ENCODE peak calls at places on chromosome 2, in seven cellular contexts. B is HFF-Myc, D is Peyer's patch, R is IMR-90, W is A673, P is heart right ventricle, U is omental fat pad. F is an unnamed sample.
A peak's percentile ranks its signal among the peaks of the same experiment; 100 is the strongest.

GRCh38 chr2:237876951-237877491 is 17.6 kb downstream of the RAMP1 start:
- DNase-seq in B (no peak), W (no peak), D (no peak), U (no peak), P (no peak), R (no peak), F (no peak)

GRCh38 chr2:36753706-36754221 is 57.3 kb downstream of the VIT start:
- DNase-seq in U (no peak), W (peak; percentile 85), D (no peak), P (no peak), B (no peak), R (no peak), F (no peak)

GRCh38 chr2:238635637-238636036 is 208.9 kb downstream of the ASB1 start:
- DNase-seq in B (peak; percentile 96), R (no peak), D (no peak), U (no peak), P (no peak), W (no peak), F (no peak)

GRCh38 chr2:105895995-105896764 is 151.5 kb downstream of the NCK2 start:
- DNase-seq in D (no peak), P (no peak), W (no peak), R (no peak), B (no peak), U (no peak), F (no peak)

GRCh38 chr2:107529146-107529545 is 297.5 kb upstream of the RGPD4 start:
- DNase-seq in B (peak; percentile 16), P (no peak), U (no peak), D (no peak), R (no peak), W (no peak), F (no peak)

GRCh38 chr2:56018202-56018601 is 94.6 kb upstream of the EFEMP1 start:
- DNase-seq in D (no peak), U (no peak), W (no peak), B (no peak), P (no peak), R (no peak), F (no peak)

GRCh38 chr2:58762176-58762781 is 521.2 kb upstream of the FANCL start:
- DNase-seq in U (no peak), P (peak; percentile 13), W (peak; percentile 77), B (peak; percentile 38), D (peak; percentile 19), R (peak; percentile 28), F (peak; percentile 63)

GRCh38 chr2:30756051-30756719 is 51.1 kb downstream of the CAPN13 start:
- DNase-seq in P (no peak), U (no peak), R (no peak), W (peak; percentile 81), D (no peak), B (peak; percentile 52), F (no peak)

GRCh38 chr2:10514287-10514686 is 66.2 kb upstream of the ODC1 start:
- DNase-seq in P (no peak), D (no peak), R (no peak), U (no peak), W (no peak), B (no peak), F (no peak)

GRCh38 chr2:10234013-10234306 is 68.7 kb upstream of the HPCAL1 start:
- DNase-seq in R (no peak), W (no peak), P (no peak), D (no peak), B (no peak), U (no peak), F (no peak)

GRCh38 chr2:157015015-157015575 is 242.4 kb upstream of the GALNT5 start:
- DNase-seq in U (no peak), D (no peak), P (no peak), W (no peak), B (no peak), R (no peak), F (no peak)

GRCh38 chr2:104872866-104873688 is 19.2 kb downstream of the POU3F3 start:
- DNase-seq in W (peak; percentile 84), D (peak; percentile 36), B (peak; percentile 12), P (no peak), R (peak; percentile 37), U (no peak), F (no peak)

GRCh38 chr2:216649573-216649972 is 16.4 kb downstream of the IGFBP2 start:
- DNase-seq in D (no peak), B (no peak), U (no peak), W (no peak), R (no peak), P (no peak), F (no peak)

GRCh38 chr2:233137040-233137439 is 76.9 kb downstream of the INPP5D start:
- DNase-seq in W (no peak), U (no peak), R (no peak), D (no peak), P (no peak), B (no peak), F (no peak)

GRCh38 chr2:65604246-65604645 is 171.8 kb upstream of the SPRED2 start:
- DNase-seq in R (peak; percentile 18), D (no peak), W (no peak), B (no peak), P (no peak), U (no peak), F (no peak)

GRCh38 chr2:127134235-127134634 is 27.3 kb upstream of the BIN1 start:
- DNase-seq in U (no peak), W (no peak), B (no peak), D (no peak), R (no peak), P (no peak), F (no peak)

DNA sequence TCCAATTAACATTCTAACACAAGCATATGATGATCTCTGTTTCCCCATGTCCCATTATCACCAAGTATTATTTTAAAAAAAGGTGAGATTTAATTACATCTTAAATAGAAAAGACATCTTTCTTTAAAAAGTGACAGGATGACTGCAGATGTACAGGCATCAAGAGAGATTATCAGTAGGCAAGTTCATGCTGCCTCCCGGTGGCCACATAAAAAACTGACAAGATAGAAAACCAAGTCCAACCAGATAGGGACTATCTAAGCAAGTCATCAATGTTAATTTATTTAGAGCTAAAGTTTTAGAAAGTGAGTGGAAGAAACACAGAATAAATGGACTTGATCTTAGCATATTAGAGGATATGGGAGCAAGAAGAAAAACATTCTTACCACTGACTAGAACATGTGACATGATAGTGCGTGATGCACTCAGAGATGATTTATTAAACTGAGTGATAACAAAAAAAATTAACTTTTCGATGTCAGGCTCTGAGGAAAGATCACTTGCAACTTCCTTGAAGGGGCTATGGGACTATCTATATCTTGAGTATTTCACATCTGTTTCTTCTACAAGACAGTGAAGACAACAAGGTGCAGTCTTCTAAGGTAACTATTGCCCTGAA is 5.4 kb upstream of the TDRD15 start:
- DNase-seq in R (peak; percentile 14), U (no peak), B (no peak), P (no peak), D (no peak), W (peak; percentile 37), F (no peak)
- TF ChIP-seq CTCF in R (peak; percentile 34), U (no peak), B (peak; percentile 22), P (peak; percentile 51), D (no peak), W (peak; percentile 64), F (peak; percentile 47)

DNA sequence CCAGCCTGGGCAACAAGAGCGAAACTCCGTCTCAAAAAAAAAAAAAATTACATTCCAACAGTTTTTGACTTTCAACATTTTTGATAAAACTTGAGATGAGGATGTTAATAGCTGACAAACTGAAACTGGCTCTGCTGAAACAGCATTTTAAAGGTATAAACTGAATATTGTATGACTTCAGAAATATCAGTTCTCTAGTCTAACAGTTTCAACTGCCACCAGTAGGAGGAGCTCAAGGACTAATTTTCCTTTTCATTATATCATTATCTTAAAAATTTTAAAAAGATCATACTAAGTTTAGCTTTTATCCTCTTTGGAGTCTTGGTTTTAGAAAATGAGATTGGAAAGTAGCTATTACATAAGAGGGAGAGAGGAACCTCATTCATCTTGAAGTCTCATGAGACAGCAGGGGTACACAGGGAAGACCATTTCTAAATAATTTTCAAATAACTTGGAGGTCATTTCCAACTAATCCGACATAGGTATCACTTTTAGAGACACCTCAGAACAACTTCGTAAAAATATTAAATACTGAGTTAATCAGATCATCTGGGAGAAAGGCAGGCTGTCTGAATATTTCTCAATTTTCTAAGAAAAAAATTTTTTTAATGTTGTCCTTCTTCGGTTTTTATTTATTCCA is 37.6 kb upstream of the MCM6 start:
- DNase-seq in P (no peak), B (peak; percentile 26), D (peak; percentile 41), W (peak; percentile 57), R (peak; percentile 47), U (no peak), F (peak; percentile 34)
- TF ChIP-seq CTCF in P (peak; percentile 82), B (peak; percentile 54), D (peak; percentile 60), W (peak; percentile 82), R (peak; percentile 79), U (peak; percentile 37), F (peak; percentile 59)

GRCh38 chr2:119531292-119531691 is 7.0 kb upstream of the SCTR start:
- DNase-seq in W (peak; percentile 70), P (no peak), B (no peak), D (no peak), R (no peak), U (no peak), F (no peak)
- TF ChIP-seq CTCF in W (peak; percentile 50), P (no peak), B (peak; percentile 9), D (no peak), R (no peak), U (no peak), F (no peak)

DNA sequence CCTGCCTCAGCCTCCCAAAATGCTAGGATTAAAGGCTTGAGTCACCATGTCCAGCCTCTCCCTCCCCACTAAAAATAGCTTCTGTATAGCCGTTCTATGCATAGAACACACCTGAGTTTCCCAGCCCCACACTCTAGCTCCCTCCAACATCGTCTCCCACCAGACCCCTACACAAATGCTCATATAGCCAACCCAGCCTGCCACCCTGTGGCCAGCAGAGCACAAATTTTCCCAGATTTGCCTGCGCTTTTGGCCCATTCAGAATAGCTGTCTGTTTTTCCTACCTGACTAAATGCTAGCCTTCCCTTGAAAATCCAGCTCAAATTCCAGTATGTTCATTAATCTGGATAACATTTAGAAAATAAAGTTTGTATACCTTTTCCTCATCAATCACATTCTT is 22.8 kb downstream of the TRABD2A start:
- DNase-seq in R (no peak), D (no peak), P (no peak), B (no peak), U (no peak), W (no peak), F (no peak)
- TF ChIP-seq CTCF in R (peak; percentile 38), D (no peak), P (peak; percentile 36), B (peak; percentile 34), U (no peak), W (peak; percentile 48), F (peak; percentile 46)